ENCODE peak calls at places on chromosomes 4 and X, in seven cellular contexts. I is neural progenitor cell, D is hepatocyte, J is GM23248, C is SK-N-SH, K is MM.1S, P is HCT116. M is an unnamed sample.

GRCh38 chr4:23041501-23041900 is 348.8 kb downstream of the GBA3 start:
- DNase-seq in I (no peak), D (no peak), J (no peak), C (no peak), K (no peak), P (no peak), M (no peak)

GRCh38 chr4:73021634-73022033 is 47.9 kb downstream of the COX18 start:
- DNase-seq in I (peak; percentile 64), D (peak; percentile 67), J (peak; percentile 68), C (peak; percentile 46), K (peak; percentile 26), P (peak; percentile 22), M (peak; percentile 49)

GRCh38 chrX:155028192-155028591 is 1.5 kb downstream of the FUNDC2 start:
- DNase-seq in I (peak; percentile 4), D (no peak), J (no peak), C (no peak), K (no peak), P (no peak), M (peak; percentile 30)

GRCh38 chr4:955931-956381 is 17.4 kb downstream of the DGKQ start:
- DNase-seq in I (no peak), D (no peak), J (no peak), C (peak; percentile 29), K (no peak), P (no peak), M (no peak)

GRCh38 chrX:41688835-41689234 is at the start of gene GPR34:
- DNase-seq in I (no peak), D (no peak), J (no peak), C (no peak), K (no peak), P (no peak), M (no peak)

GRCh38 chr4:5571646-5572045 is 136.7 kb downstream of the EVC2 start:
- DNase-seq in I (no peak), D (no peak), J (no peak), C (no peak), K (no peak), P (no peak), M (no peak)

GRCh38 chr4:78627046-78627965 is 75.7 kb downstream of the ANXA3 start:
- DNase-seq in I (no peak), D (peak; percentile 64), J (no peak), C (no peak), K (peak; percentile 79), P (no peak), M (no peak)

GRCh38 chr4:131085009-131085408 is 1989.1 kb downstream of the C4orf33 start:
- DNase-seq in I (no peak), D (no peak), J (no peak), C (no peak), K (no peak), P (no peak), M (no peak)

GRCh38 chr4:136690363-136690762 is 841.9 kb downstream of the PCDH18 start:
- DNase-seq in I (no peak), D (peak; percentile 6), J (no peak), C (no peak), K (no peak), P (no peak), M (no peak)

GRCh38 chr4:168859888-168860694 is 150.0 kb downstream of the CBR4 start:
- DNase-seq in I (peak; percentile 33), D (no peak), J (no peak), C (no peak), K (no peak), P (no peak), M (no peak)

GRCh38 chr4:143207555-143207954 is 22.8 kb downstream of the USP38 start:
- DNase-seq in I (no peak), D (peak; percentile 24), J (peak; percentile 40), C (peak; percentile 15), K (peak; percentile 38), P (no peak), M (peak; percentile 29)

GRCh38 chr4:41693629-41694028 is 54.9 kb downstream of the PHOX2B start:
- DNase-seq in I (peak; percentile 41), D (peak; percentile 52), J (peak; percentile 56), C (peak; percentile 27), K (peak; percentile 55), P (no peak), M (peak; percentile 35)

GRCh38 chr4:139744232-139744631 is 78.6 kb downstream of the MGST2 start:
- DNase-seq in I (no peak), D (no peak), J (no peak), C (no peak), K (no peak), P (no peak), M (no peak)
- H2AFZ ChIP-seq in I (no peak overlapping the region), D (no peak overlapping the region), J (no peak overlapping the region), C (no peak overlapping the region), K (no peak overlapping the region), P (no peak overlapping the region), M (no peak overlapping the region)

GRCh38 chrX:71607488-71607887 is 10.8 kb downstream of the CXCR3 start:
- DNase-seq in I (no peak), D (no peak), J (no peak), C (no peak), K (no peak), P (no peak), M (no peak)
- TF ChIP-seq EZH2phosphoT487 in I (no peak), D (no peak), J (no peak), C (no peak), K (no peak), P (no peak), M (no peak)

DNA sequence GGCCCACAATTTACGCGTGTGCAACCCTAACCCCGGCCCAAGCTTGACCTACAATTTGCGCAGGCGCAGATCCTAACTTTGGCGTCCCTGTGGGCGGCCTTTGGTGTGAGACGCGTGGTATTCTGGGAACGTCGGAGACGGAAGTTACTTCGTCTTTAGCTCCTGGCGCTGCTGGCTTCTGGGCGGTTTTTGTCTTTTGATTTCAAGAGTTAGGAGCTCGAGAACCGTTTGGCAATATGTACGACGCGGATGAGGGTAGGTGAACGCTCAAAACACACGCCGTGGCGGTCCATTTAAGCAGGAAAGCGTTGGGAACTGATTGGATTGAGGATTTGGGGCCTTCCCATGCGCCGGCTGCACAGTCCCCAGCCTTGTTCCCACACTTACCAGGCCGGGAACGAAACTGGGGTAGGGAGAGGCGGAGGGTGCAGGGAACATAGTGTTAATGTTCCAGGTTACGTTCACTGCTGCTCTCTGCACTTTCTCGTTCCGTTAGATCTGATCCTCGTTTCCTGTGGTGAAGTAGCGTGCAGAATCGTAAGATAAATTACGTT is at the start of gene POLR2B:
- DNase-seq in I (peak; percentile 98), D (peak; percentile 96), J (peak; percentile 97), C (peak; percentile 90), K (peak; percentile 98), P (peak; percentile 93), M (peak; percentile 98)
- H2AFZ ChIP-seq in I (peak within 1 kb of the TSS; percentile 87), D (peak within 1 kb of the TSS; percentile 45), J (peak within 1 kb of the TSS; percentile 95), C (peak within 1 kb of the TSS; percentile 97), K (peak within 1 kb of the TSS; percentile 67), P (no peak within 1 kb of the TSS), M (peak within 1 kb of the TSS; percentile 78)

GRCh38 chr4:122833999-122834398 is 7.4 kb downstream of the FGF2 start:
- DNase-seq in I (no peak), D (no peak), J (no peak), C (no peak), K (no peak), P (no peak), M (no peak)
- TF ChIP-seq EZH2phosphoT487 in I (no peak), D (no peak), J (no peak), C (no peak), K (no peak), P (no peak), M (no peak)

M was measured in OCI-LY7.